ENCODE peak calls at places on chromosome 13, in five cellular contexts. F is cardiac fibroblast, Y is kidney glomerular epithelial cell, X is RWPE1, M is posterior vena cava. V is an unnamed sample.

GRCh38 chr13:106159295-106160195 is 375.9 kb downstream of the EFNB2 start:
- DNase-seq in X (no peak), Y (no peak), M (no peak), F (no peak), V (no peak)

GRCh38 chr13:87094646-87095045 is 576.5 kb upstream of the SLITRK5 start:
- DNase-seq in M (no peak), F (peak; percentile 22), Y (no peak), X (no peak), V (no peak)

GRCh38 chr13:36297600-36298338 is at the start of gene CCDC169:
- DNase-seq in F (peak; percentile 72), Y (peak; percentile 69), M (peak; percentile 90), X (peak; percentile 77), V (no peak)

GRCh38 chr13:98988782-98989181 is 10.9 kb upstream of the DOCK9 start:
- DNase-seq in F (no peak), Y (no peak), X (no peak), M (no peak), V (no peak)

GRCh38 chr13:67518785-67519184 is 288.6 kb upstream of the PCDH9 start:
- DNase-seq in X (no peak), Y (no peak), M (no peak), F (no peak), V (no peak)

GRCh38 chr13:34349091-34349722 is 531.3 kb downstream of the RFC3 start:
- DNase-seq in X (peak; percentile 30), Y (peak; percentile 85), F (peak; percentile 94), M (peak; percentile 88), V (no peak)

GRCh38 chr13:20465218-20465879 is 60.3 kb downstream of the CRYL1 start:
- DNase-seq in M (no peak), Y (no peak), X (peak; percentile 24), F (peak; percentile 48), V (no peak)

GRCh38 chr13:97849305-97849704 is 104.2 kb upstream of the IPO5 start:
- DNase-seq in X (peak; percentile 18), Y (peak; percentile 45), F (peak; percentile 43), M (no peak), V (no peak)

GRCh38 chr13:45119990-45120864 is at the start of gene GTF2F2:
- DNase-seq in Y (peak; percentile 90), F (peak; percentile 92), X (peak; percentile 89), M (peak; percentile 97), V (peak; percentile 68)

GRCh38 chr13:95207769-95208366 is 93.4 kb downstream of the ABCC4 start:
- DNase-seq in F (no peak), Y (no peak), M (no peak), X (no peak), V (peak; percentile 26)

GRCh38 chr13:110713981-110714797 is 689 bp downstream of the ING1 start:
- DNase-seq in F (peak; percentile 54), X (peak; percentile 29), Y (no peak), M (peak; percentile 85), V (no peak)

GRCh38 chr13:28623782-28624706 is 34.9 kb upstream of the POMP start:
- DNase-seq in Y (no peak), F (peak; percentile 32), M (no peak), X (no peak), V (no peak)

GRCh38 chr13:108682714-108683113 is 53.3 kb downstream of the MYO16 start:
- DNase-seq in F (no peak), M (no peak), Y (no peak), X (no peak), V (no peak)

GRCh38 chr13:51397262-51397933 is 55.4 kb downstream of the INTS6 start:
- DNase-seq in F (peak; percentile 71), M (no peak), X (no peak), Y (no peak), V (no peak)

GRCh38 chr13:51955281-51955771 is 55.9 kb downstream of the ATP7B start:
- DNase-seq in Y (no peak), X (no peak), F (no peak), M (no peak), V (no peak)

GRCh38 chr13:85652536-85652935 is 146.7 kb downstream of the SLITRK6 start:
- DNase-seq in Y (no peak), M (no peak), F (no peak), X (no peak), V (no peak)

GRCh38 chr13:37868691-37869505 is 674 bp downstream of the TRPC4 start:
- DNase-seq in M (no peak), Y (no peak), F (peak; percentile 59), X (no peak), V (no peak)

GRCh38 chr13:104385409-104385808 is 1319.2 kb upstream of the SLC10A2 start:
- DNase-seq in X (peak; percentile 44), Y (peak; percentile 35), F (peak; percentile 44), M (no peak), V (no peak)

GRCh38 chr13:81872581-81872980 is 1531.7 kb upstream of the SPRY2 start:
- DNase-seq in M (no peak), F (no peak), Y (no peak), X (no peak), V (no peak)

GRCh38 chr13:91468301-91468700 is 69.9 kb downstream of the GPC5 start:
- DNase-seq in Y (peak; percentile 10), F (no peak), X (peak; percentile 26), M (no peak), V (no peak)

GRCh38 chr13:47455581-47455980 is 545.5 kb downstream of the SUCLA2 start:
- DNase-seq in M (no peak), F (no peak), X (no peak), Y (no peak), V (no peak)

GRCh38 chr13:109785141-109785891 is 1.1 kb downstream of the IRS2 start:
- DNase-seq in X (no peak), F (peak; percentile 68), Y (peak; percentile 19), M (peak; percentile 85), V (no peak)

GRCh38 chr13:23510979-23511735 is 59.1 kb upstream of the TNFRSF19 start:
- DNase-seq in X (no peak), F (peak; percentile 43), M (no peak), Y (peak; percentile 27), V (peak; percentile 17)

GRCh38 chr13:41398494-41399190 is 58.7 kb upstream of the RGCC start:
- DNase-seq in Y (no peak), M (no peak), F (no peak), X (no peak), V (no peak)

GRCh38 chr13:26502826-26503225 is 54.7 kb upstream of the WASF3 start:
- DNase-seq in F (peak; percentile 67), Y (no peak), X (no peak), M (no peak), V (no peak)

GRCh38 chr13:66994498-66995365 is 235.4 kb downstream of the PCDH9 start:
- DNase-seq in X (no peak), Y (no peak), F (no peak), M (no peak), V (no peak)